ENCODE peak calls at places on chromosomes 6 and 20, in six cellular contexts. M is AG09309; Q is activated T-cell treated with anti-CD3 and anti-CD28 coated beads, Interleukin-2, amount 50 U/mL, for 4 hours; K is ELF-1; P is astrocyte of the spinal cord; E is stimulated activated CD4-positive, alpha-beta T cell treated with anti-CD3 and anti-CD28 coated beads, Interleukin-15, amount 100 ng/mL, for 24 hours. W is an unnamed sample.
A peak's percentile ranks its signal among the peaks of the same experiment; 100 is the strongest.

GRCh38 chr20:51500311-51500710 is 42.2 kb downstream of the NFATC2 start:
- DNase-seq in P (no peak), M (no peak), E (peak; percentile 54), K (no peak), Q (peak; percentile 51), W (peak; percentile 58)

GRCh38 chr6:34068462-34069044 is 77.3 kb downstream of the GRM4 start:
- DNase-seq in M (no peak), E (no peak), P (no peak), K (no peak), Q (no peak), W (no peak)

GRCh38 chr6:17349437-17349836 is 44.0 kb upstream of the CAP2 start:
- DNase-seq in M (no peak), E (no peak), Q (no peak), P (peak; percentile 18), K (no peak), W (no peak)

GRCh38 chr6:20211037-20211940 is 980 bp downstream of the MBOAT1 start:
- DNase-seq in P (peak; percentile 52), K (peak; percentile 42), M (no peak), E (no peak), Q (no peak), W (no peak)

GRCh38 chr6:32184084-32184640 is at the start of gene AGER:
- DNase-seq in E (no peak), P (no peak), K (no peak), M (no peak), Q (no peak), W (no peak)

GRCh38 chr6:103675807-103676406 is 1183.8 kb downstream of the HACE1 start:
- DNase-seq in P (peak; percentile 49), Q (no peak), K (no peak), M (no peak), E (no peak), W (no peak)

GRCh38 chr6:31126416-31127175 is 6.3 kb upstream of the CDSN start:
- DNase-seq in K (no peak), Q (no peak), E (no peak), M (no peak), P (no peak), W (no peak)

GRCh38 chr6:129184808-129185366 is 301.9 kb downstream of the LAMA2 start:
- DNase-seq in Q (no peak), P (peak; percentile 37), E (no peak), K (no peak), M (no peak), W (no peak)

GRCh38 chr6:131945971-131946370 is 5.2 kb downstream of the CCN2 start:
- DNase-seq in Q (no peak), P (peak; percentile 38), E (no peak), K (no peak), M (no peak), W (no peak)

GRCh38 chr6:146700078-146700686 is 101.4 kb downstream of the ADGB start:
- DNase-seq in K (peak; percentile 11), M (peak; percentile 58), Q (peak; percentile 7), P (peak; percentile 83), E (peak; percentile 45), W (peak; percentile 29)

GRCh38 chr6:97978855-97979271 is 695.8 kb upstream of the MMS22L start:
- DNase-seq in M (no peak), E (no peak), Q (no peak), K (peak; percentile 71), P (no peak), W (no peak)

GRCh38 chr6:13485923-13486557 is 1.4 kb downstream of the GFOD1 start:
- DNase-seq in K (no peak), Q (peak; percentile 43), P (peak; percentile 38), M (no peak), E (peak; percentile 62), W (peak; percentile 43)

GRCh38 chr6:165804331-165805066 is 141.5 kb upstream of the PDE10A start:
- DNase-seq in Q (no peak), P (no peak), M (no peak), K (no peak), E (no peak), W (no peak)

GRCh38 chr20:40551125-40551530 is 137.9 kb downstream of the MAFB start:
- DNase-seq in Q (no peak), E (no peak), K (no peak), M (no peak), P (no peak), W (no peak)

GRCh38 chr6:163415620-163416379 is 1.3 kb downstream of the QKI start:
- DNase-seq in K (peak; percentile 60), Q (peak; percentile 16), M (no peak), P (peak; percentile 73), E (peak; percentile 56), W (peak; percentile 30)

GRCh38 chr6:41568202-41568584 is 22.0 kb downstream of the FOXP4 start:
- DNase-seq in K (no peak), P (no peak), E (no peak), M (no peak), Q (no peak), W (no peak)

GRCh38 chr6:125863023-125863422 is 72.3 kb downstream of the NCOA7 start:
- DNase-seq in E (no peak), K (no peak), Q (no peak), M (no peak), P (no peak), W (no peak)

GRCh38 chr6:38713812-38714211 is 1.3 kb upstream of the DNAH8 start:
- DNase-seq in Q (peak; percentile 17), E (peak; percentile 70), M (no peak), K (no peak), P (no peak), W (peak; percentile 26)

GRCh38 chr6:104633125-104633524 is 226.6 kb downstream of the HACE1 start:
- DNase-seq in M (no peak), P (no peak), K (no peak), E (no peak), Q (no peak), W (no peak)

GRCh38 chr20:31674895-31675827 is 37.4 kb downstream of the COX4I2 start:
- DNase-seq in Q (peak; percentile 56), M (peak; percentile 40), E (peak; percentile 74), P (peak; percentile 73), K (no peak), W (peak; percentile 63)

GRCh38 chr6:147625946-147626345 is 117.5 kb downstream of the SAMD5 start:
- DNase-seq in E (no peak), Q (no peak), M (no peak), P (no peak), K (no peak), W (no peak)

GRCh38 chr6:152846825-152847224 is 96.2 kb downstream of the VIP start:
- DNase-seq in M (no peak), E (no peak), K (peak; percentile 10), P (no peak), Q (no peak), W (no peak)

GRCh38 chr6:70563540-70563939 is 3.2 kb upstream of the SDHAF4 start:
- DNase-seq in E (no peak), P (peak; percentile 35), M (peak; percentile 43), Q (no peak), K (no peak), W (no peak)

GRCh38 chr6:56347526-56347925 is 100.1 kb upstream of the COL21A1 start:
- DNase-seq in M (no peak), P (peak; percentile 36), E (no peak), Q (no peak), K (no peak), W (no peak)

GRCh38 chr20:48285656-48286055 is 500.4 kb upstream of the SULF2 start:
- DNase-seq in M (no peak), Q (no peak), E (no peak), P (no peak), K (no peak), W (no peak)

W was measured in activated CD4-positive, alpha-beta T cell treated with anti-CD3 and anti-CD28 coated beads for 4 hours.